ENCODE peak calls at places on chromosomes 12 and 14, in ten cellular contexts. One of them, this sample, is unnamed. For H3K9me3, the result is how much of the 10 kb centered on the place peaks cover.

GRCh38 chr14:96442355-96442754 is 50.4 kb downstream of the AK7 start:
- DNase-seq in right atrium auricular region: no peak
- DNase-seq in cardiac muscle cell: peak
- DNase-seq in transverse colon: no peak
- DNase-seq in adrenal gland: no peak
- DNase-seq in uterus: no peak
- DNase-seq in right cardiac atrium: no peak
- DNase-seq in GM23248: no peak
- DNase-seq in body of pancreas: no peak
- DNase-seq in colonic mucosa: no peak
- DNase-seq in this sample: no peak

GRCh38 chr12:98745578-98746391 is 100.7 kb downstream of the APAF1 start:
- DNase-seq in right atrium auricular region: no peak
- DNase-seq in cardiac muscle cell: peak
- DNase-seq in transverse colon: no peak
- DNase-seq in adrenal gland: peak
- DNase-seq in uterus: peak
- DNase-seq in right cardiac atrium: peak
- DNase-seq in GM23248: peak
- DNase-seq in body of pancreas: peak
- DNase-seq in colonic mucosa: no peak
- DNase-seq in this sample: no peak

GRCh38 chr12:334114-334513 is 55.0 kb downstream of the KDM5A start:
- DNase-seq in right atrium auricular region: no peak
- DNase-seq in cardiac muscle cell: no peak
- DNase-seq in transverse colon: no peak
- DNase-seq in adrenal gland: no peak
- DNase-seq in uterus: no peak
- DNase-seq in right cardiac atrium: no peak
- DNase-seq in GM23248: no peak
- DNase-seq in body of pancreas: no peak
- DNase-seq in colonic mucosa: no peak
- DNase-seq in this sample: no peak

GRCh38 chr12:4108803-4109345 is 164.7 kb upstream of the CCND2 start:
- DNase-seq in right atrium auricular region: no peak
- DNase-seq in cardiac muscle cell: no peak
- DNase-seq in transverse colon: no peak
- DNase-seq in adrenal gland: no peak
- DNase-seq in uterus: no peak
- DNase-seq in right cardiac atrium: no peak
- DNase-seq in GM23248: peak
- DNase-seq in body of pancreas: no peak
- DNase-seq in colonic mucosa: no peak
- DNase-seq in this sample: no peak

GRCh38 chr12:124734224-124734788 is 129.4 kb downstream of the SCARB1 start:
- DNase-seq in right atrium auricular region: no peak
- DNase-seq in cardiac muscle cell: no peak
- DNase-seq in transverse colon: no peak
- DNase-seq in adrenal gland: no peak
- DNase-seq in uterus: no peak
- DNase-seq in right cardiac atrium: peak
- DNase-seq in GM23248: no peak
- DNase-seq in body of pancreas: no peak
- DNase-seq in colonic mucosa: no peak
- DNase-seq in this sample: no peak

GRCh38 chr12:115000038-115000437 is 316.1 kb upstream of the TBX3 start:
- DNase-seq in right atrium auricular region: no peak
- DNase-seq in cardiac muscle cell: peak
- DNase-seq in transverse colon: no peak
- DNase-seq in adrenal gland: peak
- DNase-seq in uterus: no peak
- DNase-seq in right cardiac atrium: no peak
- DNase-seq in GM23248: peak
- DNase-seq in body of pancreas: peak
- DNase-seq in colonic mucosa: no peak
- DNase-seq in this sample: no peak

GRCh38 chr14:72457641-72458040 is 436.3 kb downstream of the DPF3 start:
- DNase-seq in right atrium auricular region: no peak
- DNase-seq in cardiac muscle cell: peak
- DNase-seq in transverse colon: no peak
- DNase-seq in adrenal gland: no peak
- DNase-seq in uterus: no peak
- DNase-seq in right cardiac atrium: no peak
- DNase-seq in GM23248: peak
- DNase-seq in body of pancreas: no peak
- DNase-seq in colonic mucosa: no peak
- DNase-seq in this sample: no peak

GRCh38 chr14:77005559-77005958 is 22.9 kb downstream of the IRF2BPL start:
- DNase-seq in right atrium auricular region: no peak
- DNase-seq in cardiac muscle cell: no peak
- DNase-seq in transverse colon: no peak
- DNase-seq in adrenal gland: no peak
- DNase-seq in uterus: no peak
- DNase-seq in right cardiac atrium: no peak
- DNase-seq in GM23248: no peak
- DNase-seq in body of pancreas: no peak
- DNase-seq in colonic mucosa: no peak
- DNase-seq in this sample: no peak

GRCh38 chr14:61934385-61934784 is 172.2 kb downstream of the SNAPC1 start:
- DNase-seq in right atrium auricular region: no peak
- DNase-seq in cardiac muscle cell: peak
- DNase-seq in transverse colon: no peak
- DNase-seq in adrenal gland: no peak
- DNase-seq in uterus: no peak
- DNase-seq in right cardiac atrium: no peak
- DNase-seq in GM23248: peak
- DNase-seq in body of pancreas: no peak
- DNase-seq in colonic mucosa: no peak
- DNase-seq in this sample: no peak

GRCh38 chr12:92185052-92185451 is 39.4 kb upstream of the BTG1 start:
- DNase-seq in right atrium auricular region: no peak
- DNase-seq in cardiac muscle cell: no peak
- DNase-seq in transverse colon: no peak
- DNase-seq in adrenal gland: no peak
- DNase-seq in uterus: no peak
- DNase-seq in right cardiac atrium: no peak
- DNase-seq in GM23248: no peak
- DNase-seq in body of pancreas: no peak
- DNase-seq in colonic mucosa: no peak
- DNase-seq in this sample: no peak

GRCh38 chr12:115599251-115599811 is 678.2 kb downstream of the MED13L start:
- DNase-seq in right atrium auricular region: no peak
- DNase-seq in cardiac muscle cell: peak
- DNase-seq in transverse colon: peak
- DNase-seq in adrenal gland: no peak
- DNase-seq in uterus: no peak
- DNase-seq in right cardiac atrium: peak
- DNase-seq in GM23248: peak
- DNase-seq in body of pancreas: no peak
- DNase-seq in colonic mucosa: peak
- DNase-seq in this sample: peak

GRCh38 chr14:35940291-35940690 is 114.2 kb downstream of the BRMS1L start:
- DNase-seq in right atrium auricular region: no peak
- DNase-seq in cardiac muscle cell: no peak
- DNase-seq in transverse colon: no peak
- DNase-seq in adrenal gland: no peak
- DNase-seq in uterus: no peak
- DNase-seq in right cardiac atrium: no peak
- DNase-seq in GM23248: peak
- DNase-seq in body of pancreas: no peak
- DNase-seq in colonic mucosa: no peak
- DNase-seq in this sample: no peak

GRCh38 chr12:58764100-58764953 is 156.0 kb downstream of the LRIG3 start:
- DNase-seq in right atrium auricular region: no peak
- DNase-seq in cardiac muscle cell: no peak
- DNase-seq in transverse colon: no peak
- DNase-seq in adrenal gland: no peak
- DNase-seq in uterus: no peak
- DNase-seq in right cardiac atrium: no peak
- DNase-seq in GM23248: peak
- DNase-seq in body of pancreas: no peak
- DNase-seq in colonic mucosa: no peak
- DNase-seq in this sample: no peak

GRCh38 chr14:92254786-92255185 is 68.2 kb upstream of the SLC24A4 start:
- DNase-seq in right atrium auricular region: no peak
- DNase-seq in cardiac muscle cell: peak
- DNase-seq in transverse colon: peak
- DNase-seq in adrenal gland: peak
- DNase-seq in uterus: peak
- DNase-seq in right cardiac atrium: peak
- DNase-seq in GM23248: peak
- DNase-seq in body of pancreas: peak
- DNase-seq in colonic mucosa: peak
- DNase-seq in this sample: peak

GRCh38 chr14:91232052-91232451 is 12.5 kb downstream of the GPR68 start:
- DNase-seq in right atrium auricular region: no peak
- DNase-seq in cardiac muscle cell: no peak
- DNase-seq in transverse colon: no peak
- DNase-seq in adrenal gland: no peak
- DNase-seq in uterus: no peak
- DNase-seq in right cardiac atrium: no peak
- DNase-seq in GM23248: no peak
- DNase-seq in body of pancreas: no peak
- DNase-seq in colonic mucosa: no peak
- DNase-seq in this sample: no peak

GRCh38 chr14:36516719-36517241 is 3.3 kb downstream of the NKX2-1 start:
- DNase-seq in right atrium auricular region: no peak
- DNase-seq in cardiac muscle cell: no peak
- DNase-seq in transverse colon: no peak
- DNase-seq in adrenal gland: no peak
- DNase-seq in uterus: no peak
- DNase-seq in right cardiac atrium: no peak
- DNase-seq in GM23248: no peak
- DNase-seq in body of pancreas: no peak
- DNase-seq in colonic mucosa: no peak
- DNase-seq in this sample: no peak

GRCh38 chr12:81626406-81626805 is 132.7 kb downstream of the PPFIA2 start:
- DNase-seq in right atrium auricular region: no peak
- DNase-seq in cardiac muscle cell: no peak
- DNase-seq in transverse colon: no peak
- DNase-seq in adrenal gland: no peak
- DNase-seq in uterus: no peak
- DNase-seq in right cardiac atrium: no peak
- DNase-seq in GM23248: no peak
- DNase-seq in body of pancreas: no peak
- DNase-seq in colonic mucosa: no peak
- DNase-seq in this sample: no peak

GRCh38 chr12:45986646-45987338 is 3.6 kb downstream of the SCAF11 start:
- DNase-seq in right atrium auricular region: no peak
- DNase-seq in cardiac muscle cell: no peak
- DNase-seq in transverse colon: no peak
- DNase-seq in adrenal gland: no peak
- DNase-seq in uterus: no peak
- DNase-seq in right cardiac atrium: peak
- DNase-seq in GM23248: peak
- DNase-seq in body of pancreas: no peak
- DNase-seq in colonic mucosa: no peak
- DNase-seq in this sample: no peak

GRCh38 chr14:67240168-67240932 is 885 bp upstream of the PALS1 start:
- DNase-seq in right atrium auricular region: peak
- DNase-seq in cardiac muscle cell: peak
- DNase-seq in transverse colon: peak
- DNase-seq in adrenal gland: peak
- DNase-seq in uterus: peak
- DNase-seq in right cardiac atrium: peak
- DNase-seq in GM23248: peak
- DNase-seq in body of pancreas: peak
- DNase-seq in colonic mucosa: peak
- DNase-seq in this sample: peak

GRCh38 chr12:120980800-120981368 is 2.5 kb downstream of the HNF1A start:
- DNase-seq in right atrium auricular region: no peak
- DNase-seq in cardiac muscle cell: no peak
- DNase-seq in transverse colon: peak
- DNase-seq in adrenal gland: no peak
- DNase-seq in uterus: no peak
- DNase-seq in right cardiac atrium: no peak
- DNase-seq in GM23248: no peak
- DNase-seq in body of pancreas: peak
- DNase-seq in colonic mucosa: peak
- DNase-seq in this sample: no peak
- H3K27ac ChIP-seq in right atrium auricular region: no peak
- H3K27ac ChIP-seq in cardiac muscle cell: no peak
- H3K27ac ChIP-seq in transverse colon: peak
- H3K27ac ChIP-seq in adrenal gland: no peak
- H3K27ac ChIP-seq in uterus: no peak
- H3K27ac ChIP-seq in right cardiac atrium: no peak
- H3K27ac ChIP-seq in GM23248: no peak
- H3K27ac ChIP-seq in body of pancreas: peak
- H3K27ac ChIP-seq in colonic mucosa: peak
- H3K27ac ChIP-seq in this sample: no peak

GRCh38 chr14:105549481-105549880 is 23.1 kb downstream of the TMEM121 start:
- DNase-seq in right atrium auricular region: no peak
- DNase-seq in cardiac muscle cell: no peak
- DNase-seq in transverse colon: no peak
- DNase-seq in adrenal gland: no peak
- DNase-seq in uterus: no peak
- DNase-seq in right cardiac atrium: no peak
- DNase-seq in GM23248: no peak
- DNase-seq in body of pancreas: no peak
- DNase-seq in colonic mucosa: no peak
- DNase-seq in this sample: no peak
- H3K9me3 ChIP-seq in right atrium auricular region: under half
- H3K9me3 ChIP-seq in cardiac muscle cell: under half
- H3K9me3 ChIP-seq in transverse colon: under half
- H3K9me3 ChIP-seq in adrenal gland: under half
- H3K9me3 ChIP-seq in uterus: under half
- H3K9me3 ChIP-seq in right cardiac atrium: under half
- H3K9me3 ChIP-seq in GM23248: under half
- H3K9me3 ChIP-seq in body of pancreas: under half
- H3K9me3 ChIP-seq in colonic mucosa: under half
- H3K9me3 ChIP-seq in this sample: under half

GRCh38 chr12:57476162-57476992 is 3.3 kb downstream of the ARHGAP9 start:
- DNase-seq in right atrium auricular region: no peak
- DNase-seq in cardiac muscle cell: no peak
- DNase-seq in transverse colon: peak
- DNase-seq in adrenal gland: no peak
- DNase-seq in uterus: no peak
- DNase-seq in right cardiac atrium: peak
- DNase-seq in GM23248: no peak
- DNase-seq in body of pancreas: no peak
- DNase-seq in colonic mucosa: no peak
- DNase-seq in this sample: no peak
- H3K27ac ChIP-seq in right atrium auricular region: no peak
- H3K27ac ChIP-seq in cardiac muscle cell: no peak
- H3K27ac ChIP-seq in transverse colon: peak
- H3K27ac ChIP-seq in adrenal gland: no peak
- H3K27ac ChIP-seq in uterus: no peak
- H3K27ac ChIP-seq in right cardiac atrium: no peak
- H3K27ac ChIP-seq in GM23248: no peak
- H3K27ac ChIP-seq in body of pancreas: no peak
- H3K27ac ChIP-seq in colonic mucosa: peak
- H3K27ac ChIP-seq in this sample: peak

DNA sequence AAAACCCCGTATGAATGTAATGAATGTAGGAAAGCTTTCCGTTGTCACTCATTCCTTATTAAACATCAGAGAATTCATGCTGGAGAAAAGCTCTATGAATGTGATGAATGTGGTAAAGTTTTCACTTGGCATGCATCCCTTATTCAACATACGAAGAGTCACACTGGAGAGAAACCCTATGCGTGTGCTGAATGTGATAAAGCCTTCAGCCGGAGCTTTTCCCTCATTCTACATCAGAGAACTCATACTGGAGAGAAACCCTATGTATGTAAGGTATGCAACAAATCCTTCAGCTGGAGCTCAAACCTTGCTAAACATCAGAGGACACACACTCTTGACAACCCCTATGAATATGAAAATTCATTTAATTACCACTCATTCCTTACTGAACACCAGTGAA is 23.8 kb downstream of the ZNF891 start:
- DNase-seq in right atrium auricular region: no peak
- DNase-seq in cardiac muscle cell: peak
- DNase-seq in transverse colon: no peak
- DNase-seq in adrenal gland: no peak
- DNase-seq in uterus: no peak
- DNase-seq in right cardiac atrium: no peak
- DNase-seq in GM23248: peak
- DNase-seq in body of pancreas: no peak
- DNase-seq in colonic mucosa: no peak
- DNase-seq in this sample: no peak
- H3K9me3 ChIP-seq in right atrium auricular region: half or more
- H3K9me3 ChIP-seq in cardiac muscle cell: under half
- H3K9me3 ChIP-seq in transverse colon: half or more
- H3K9me3 ChIP-seq in adrenal gland: under half
- H3K9me3 ChIP-seq in uterus: under half
- H3K9me3 ChIP-seq in right cardiac atrium: under half
- H3K9me3 ChIP-seq in GM23248: under half
- H3K9me3 ChIP-seq in body of pancreas: under half
- H3K9me3 ChIP-seq in colonic mucosa: under half
- H3K9me3 ChIP-seq in this sample: half or more

This sample was measured in heart right ventricle.